ENCODE peak calls at places on chromosomes 7 and 10, in ten cellular contexts. X is pancreas; E is CD4-positive, alpha-beta memory T cell; V is NB4; W is astrocyte; M is M059J; G is GM12891; H is epithelial cell of proximal tubule; C is 8988T; T is fibroblast of lung. U is an unnamed sample.

GRCh38 chr7:43890468-43890867 is 15.9 kb downstream of the URGCP start:
- DNase-seq in X (no peak), C (no peak), G (no peak), H (no peak), V (no peak), T (no peak), W (no peak), M (no peak), E (no peak), U (no peak)

GRCh38 chr10:44385726-44386438 is 985 bp upstream of the CXCL12 start:
- DNase-seq in E (no peak), M (no peak), C (no peak), T (no peak), G (no peak), W (no peak), X (no peak), V (peak; percentile 11), H (no peak), U (no peak)

GRCh38 chr7:3710122-3710521 is 409.1 kb downstream of the SDK1 start:
- DNase-seq in V (no peak), G (no peak), E (no peak), X (no peak), W (peak; percentile 1), H (no peak), M (no peak), T (no peak), C (no peak), U (no peak)

GRCh38 chr7:19692111-19692828 is 16.6 kb downstream of the POLR1F start:
- DNase-seq in X (no peak), V (no peak), C (no peak), W (no peak), T (no peak), H (no peak), G (no peak), M (no peak), E (no peak), U (no peak)

GRCh38 chr10:21831986-21832735 is 171.4 kb downstream of the DNAJC1 start:
- DNase-seq in X (no peak), W (peak; percentile 55), M (no peak), V (no peak), G (no peak), T (peak; percentile 59), C (no peak), H (no peak), E (no peak), U (no peak)

GRCh38 chr10:132709471-132709951 is 76.4 kb downstream of the NKX6-2 start:
- DNase-seq in H (no peak), M (no peak), X (no peak), V (no peak), E (no peak), C (no peak), G (no peak), T (no peak), W (no peak), U (no peak)

GRCh38 chr7:39526676-39527075 is 39.5 kb upstream of the YAE1 start:
- DNase-seq in W (no peak), E (no peak), G (no peak), X (no peak), V (no peak), H (no peak), T (no peak), M (peak; percentile 12), C (no peak), U (peak; percentile 35)

GRCh38 chr7:140972876-140973829 is 41.6 kb downstream of the MRPS33 start:
- DNase-seq in M (no peak), W (no peak), C (no peak), E (no peak), V (peak; percentile 53), T (no peak), H (no peak), X (no peak), G (no peak), U (no peak)

GRCh38 chr7:37405603-37406122 is 43.0 kb downstream of the ELMO1 start:
- DNase-seq in E (no peak), M (peak; percentile 56), X (no peak), W (no peak), C (no peak), G (no peak), V (no peak), T (no peak), H (no peak), U (no peak)

GRCh38 chr10:91694170-91694794 is 61.4 kb upstream of the PPP1R3C start:
- DNase-seq in E (peak; percentile 11), H (no peak), M (peak; percentile 53), W (no peak), V (peak; percentile 52), X (peak; percentile 9), T (peak; percentile 65), C (no peak), G (peak; percentile 27), U (peak; percentile 68)

GRCh38 chr10:128180843-128181242 is 54.6 kb upstream of the MKI67 start:
- DNase-seq in C (no peak), E (peak; percentile 69), V (peak; percentile 41), H (no peak), G (no peak), X (no peak), T (no peak), M (no peak), W (no peak), U (no peak)

GRCh38 chr7:17233643-17234397 is 64.6 kb upstream of the AHR start:
- DNase-seq in C (no peak), M (peak; percentile 70), E (peak; percentile 61), X (no peak), G (no peak), H (no peak), W (no peak), V (peak; percentile 84), T (no peak), U (peak; percentile 29)

GRCh38 chr10:120423350-120424197 is 33.5 kb upstream of the PLPP4 start:
- DNase-seq in W (peak; percentile 97), T (no peak), H (no peak), E (no peak), X (no peak), V (peak; percentile 51), C (no peak), G (peak; percentile 40), M (peak; percentile 93), U (peak; percentile 55)

GRCh38 chr7:75915416-75916156 is 631 bp downstream of the POR start:
- DNase-seq in W (no peak), V (peak; percentile 70), M (peak; percentile 39), G (no peak), X (peak; percentile 20), E (no peak), C (no peak), T (peak; percentile 37), H (no peak), U (peak; percentile 35)

GRCh38 chr7:14275346-14275745 is 285.9 kb upstream of the ETV1 start:
- DNase-seq in W (no peak), G (no peak), V (no peak), T (peak; percentile 62), C (no peak), E (no peak), X (no peak), H (no peak), M (no peak), U (no peak)

GRCh38 chr7:115038158-115038557 is 116.3 kb downstream of the MDFIC start:
- DNase-seq in E (no peak), M (no peak), W (no peak), C (no peak), T (no peak), X (no peak), V (no peak), H (no peak), G (no peak), U (no peak)